ENCODE peak calls at places on chromosomes 12 and 14, in eight cellular contexts. Z is AG08395; T is M059J; E is activated naive CD4-positive, alpha-beta T cell treated with anti-CD3 and anti-CD28 coated beads, Interleukin-2, amount 50 U/mL, for 72 hours; R is activated CD4-positive, alpha-beta T cell treated with anti-CD3 and anti-CD28 coated beads for 24 hours; C is H9; B is AG09309; X is IMR-90. S is an unnamed sample.

GRCh38 chr12:71558445-71558844 is 105.2 kb downstream of the ZFC3H1 start:
- DNase-seq in Z (peak; percentile 24), T (peak; percentile 48), E (no peak), R (no peak), C (no peak), B (no peak), X (peak; percentile 6), S (peak; percentile 5)

GRCh38 chr12:47767197-47767724 is 5.8 kb upstream of the SLC48A1 start:
- DNase-seq in Z (no peak), T (no peak), E (no peak), R (peak; percentile 64), C (peak; percentile 84), B (no peak), X (peak; percentile 19), S (peak; percentile 67)

GRCh38 chr14:66476964-66477363 is 9.2 kb upstream of the CCDC196 start:
- DNase-seq in Z (peak; percentile 7), T (peak; percentile 27), E (no peak), R (no peak), C (no peak), B (no peak), X (peak; percentile 9), S (peak; percentile 30)

GRCh38 chr14:73740921-73741326 is 26.7 kb upstream of the PNMA1 start:
- DNase-seq in Z (peak; percentile 67), T (no peak), E (no peak), R (no peak), C (peak; percentile 86), B (no peak), X (no peak), S (peak; percentile 60)

GRCh38 chr14:69002069-69002468 is 23.0 kb upstream of the ACTN1 start:
- DNase-seq in Z (peak; percentile 29), T (peak; percentile 40), E (no peak), R (no peak), C (peak; percentile 67), B (no peak), X (no peak), S (peak; percentile 29)

GRCh38 chr14:100279563-100279962 is 26.7 kb downstream of the SLC25A29 start:
- DNase-seq in Z (no peak), T (no peak), E (no peak), R (no peak), C (no peak), B (no peak), X (no peak), S (no peak)

GRCh38 chr12:51389302-51389999 is 1.8 kb downstream of the GALNT6 start:
- DNase-seq in Z (no peak), T (peak; percentile 59), E (no peak), R (no peak), C (no peak), B (no peak), X (peak; percentile 93), S (peak; percentile 25)

GRCh38 chr14:94355191-94355794 is 32.2 kb upstream of the SERPINA6 start:
- DNase-seq in Z (peak; percentile 58), T (peak; percentile 26), E (no peak), R (no peak), C (peak; percentile 71), B (no peak), X (peak; percentile 65), S (peak; percentile 74)

GRCh38 chr12:47328831-47329545 is 249.2 kb upstream of the AMIGO2 start:
- DNase-seq in Z (peak; percentile 53), T (peak; percentile 71), E (no peak), R (no peak), C (no peak), B (peak; percentile 57), X (peak; percentile 77), S (peak; percentile 52)

GRCh38 chr14:100824156-100824555 is 1.8 kb upstream of the MEG3 start:
- DNase-seq in Z (peak; percentile 58), T (no peak), E (no peak), R (no peak), C (peak; percentile 77), B (no peak), X (peak; percentile 49), S (peak; percentile 68)

GRCh38 chr14:90606434-90606833 is 209.6 kb downstream of the CALM1 start:
- DNase-seq in Z (no peak), T (no peak), E (no peak), R (no peak), C (no peak), B (no peak), X (no peak), S (no peak)

GRCh38 chr14:55136868-55137785 is 8.1 kb downstream of the LGALS3 start:
- DNase-seq in Z (peak; percentile 77), T (no peak), E (no peak), R (no peak), C (no peak), B (peak; percentile 52), X (peak; percentile 88), S (peak; percentile 95)

GRCh38 chr14:59197695-59198262 is 9.3 kb downstream of the DAAM1 start:
- DNase-seq in Z (no peak), T (no peak), E (no peak), R (no peak), C (no peak), B (no peak), X (no peak), S (peak; percentile 55)

GRCh38 chr12:68305278-68305677 is 26.9 kb downstream of the MDM1 start:
- DNase-seq in Z (no peak), T (no peak), E (no peak), R (no peak), C (no peak), B (no peak), X (no peak), S (no peak)

GRCh38 chr12:6891637-6892036 is 13.0 kb upstream of the LRRC23 start:
- DNase-seq in Z (no peak), T (no peak), E (no peak), R (no peak), C (no peak), B (no peak), X (no peak), S (no peak)

GRCh38 chr12:120115692-120116442 is 686 bp downstream of the RAB35 start:
- DNase-seq in Z (peak; percentile 49), T (peak; percentile 34), E (no peak), R (no peak), C (peak; percentile 67), B (no peak), X (peak; percentile 26), S (peak; percentile 47)

GRCh38 chr12:17304503-17305347 is 698.8 kb upstream of the LMO3 start:
- DNase-seq in Z (no peak), T (peak; percentile 9), E (no peak), R (no peak), C (no peak), B (no peak), X (no peak), S (no peak)

GRCh38 chr12:104718581-104718980 is 239.5 kb downstream of the SLC41A2 start:
- DNase-seq in Z (peak; percentile 48), T (no peak), E (no peak), R (no peak), C (no peak), B (no peak), X (peak; percentile 34), S (peak; percentile 37)

GRCh38 chr12:93380480-93381121 is 2.9 kb downstream of the NUDT4 start:
- DNase-seq in Z (no peak), T (peak; percentile 41), E (no peak), R (no peak), C (no peak), B (no peak), X (peak; percentile 70), S (peak; percentile 67)